ENCODE peak calls at places on chromosomes 6 and 20, in ten cellular contexts. T is uterus; A is activated effector memory CD4-positive, alpha-beta T cell treated with Interleukin-2 at 50 U/mL for 16 hours; P is tibial nerve; E is activated naive CD8-positive, alpha-beta T cell treated with anti-CD3 and anti-CD28 coated beads for 36 hours; O is A172; Y is lung; U is activated CD4-positive, alpha-beta T cell treated with anti-CD3 and anti-CD28 coated beads, Interleukin-2, amount 50 U/mL, for 4 hours; W is H9; D is stimulated activated CD4-positive, alpha-beta T cell treated with anti-CD3 and anti-CD28 coated beads, Interleukin-12 subunit alpha, Interleukin-12 subunit beta, amount 100 ng/mL, for 4 hours. X is an unnamed sample.

GRCh38 chr6:127302728-127303675 is 36.3 kb downstream of the RNF146 start:
- DNase-seq in T (peak), A (no peak), P (peak), E (peak), O (peak), Y (no peak), U (peak), W (no peak), D (peak), X (no peak)

GRCh38 chr20:1418335-1418734 is 25.5 kb upstream of the FKBP1A start:
- DNase-seq in T (no peak), A (no peak), P (no peak), E (no peak), O (peak), Y (no peak), U (no peak), W (no peak), D (no peak), X (no peak)

GRCh38 chr6:135170849-135171248 is 10.3 kb upstream of the MYB start:
- DNase-seq in T (no peak), A (no peak), P (no peak), E (no peak), O (no peak), Y (no peak), U (no peak), W (no peak), D (no peak), X (no peak)

GRCh38 chr6:111173341-111173740 is 86.0 kb downstream of the SLC16A10 start:
- DNase-seq in T (no peak), A (no peak), P (no peak), E (no peak), O (peak), Y (no peak), U (no peak), W (peak), D (no peak), X (no peak)

GRCh38 chr6:3531481-3531880 is 74.6 kb upstream of the SLC22A23 start:
- DNase-seq in T (no peak), A (no peak), P (no peak), E (no peak), O (no peak), Y (no peak), U (no peak), W (no peak), D (no peak), X (no peak)

GRCh38 chr20:43507150-43508080 is at the start of gene L3MBTL1:
- DNase-seq in T (no peak), A (no peak), P (no peak), E (peak), O (no peak), Y (peak), U (no peak), W (peak), D (no peak), X (no peak)

GRCh38 chr6:25278557-25278913 is 639 bp upstream of the CARMIL1 start:
- DNase-seq in T (no peak), A (no peak), P (no peak), E (no peak), O (no peak), Y (no peak), U (no peak), W (no peak), D (no peak), X (no peak)

GRCh38 chr6:158962371-158962770 is 37.6 kb downstream of the RSPH3 start:
- DNase-seq in T (no peak), A (no peak), P (no peak), E (no peak), O (no peak), Y (no peak), U (no peak), W (no peak), D (no peak), X (no peak)

GRCh38 chr6:106398621-106399020 is 38.1 kb downstream of the CRYBG1 start:
- DNase-seq in T (no peak), A (no peak), P (no peak), E (no peak), O (no peak), Y (no peak), U (no peak), W (no peak), D (no peak), X (no peak)

GRCh38 chr20:8428988-8429387 is 296.9 kb downstream of the PLCB1 start:
- DNase-seq in T (no peak), A (no peak), P (no peak), E (no peak), O (no peak), Y (no peak), U (no peak), W (no peak), D (no peak), X (no peak)

GRCh38 chr20:38211200-38212097 is 46.4 kb upstream of the TGM2 start:
- DNase-seq in T (no peak), A (no peak), P (no peak), E (no peak), O (no peak), Y (no peak), U (no peak), W (no peak), D (no peak), X (no peak)

GRCh38 chr20:53157443-53158408 is 185.6 kb downstream of the TSHZ2 start:
- DNase-seq in T (no peak), A (peak), P (no peak), E (peak), O (peak), Y (peak), U (no peak), W (peak), D (peak), X (peak)

GRCh38 chr20:47326718-47327137 is 29.8 kb downstream of the ZMYND8 start:
- DNase-seq in T (no peak), A (no peak), P (no peak), E (no peak), O (peak), Y (no peak), U (no peak), W (no peak), D (no peak), X (no peak)

GRCh38 chr6:169398342-169399105 is 144.9 kb upstream of the THBS2 start:
- DNase-seq in T (no peak), A (no peak), P (peak), E (no peak), O (no peak), Y (peak), U (no peak), W (no peak), D (no peak), X (no peak)

GRCh38 chr6:136607932-136608772 is 57.9 kb upstream of the MAP7 start:
- DNase-seq in T (peak), A (peak), P (peak), E (peak), O (peak), Y (peak), U (peak), W (peak), D (peak), X (peak)

GRCh38 chr20:5482791-5483190 is 166.0 kb upstream of the PROKR2 start:
- DNase-seq in T (no peak), A (no peak), P (no peak), E (no peak), O (no peak), Y (no peak), U (no peak), W (no peak), D (no peak), X (no peak)

GRCh38 chr6:49841424-49841823 is 24.9 kb downstream of the CRISP1 start:
- DNase-seq in T (no peak), A (no peak), P (no peak), E (no peak), O (no peak), Y (no peak), U (no peak), W (no peak), D (no peak), X (no peak)

GRCh38 chr6:165963750-165964149 is 203.9 kb downstream of the TBXT start:
- DNase-seq in T (no peak), A (no peak), P (no peak), E (no peak), O (no peak), Y (no peak), U (no peak), W (no peak), D (no peak), X (no peak)

GRCh38 chr20:54122189-54122588 is 51.6 kb downstream of the CYP24A1 start:
- DNase-seq in T (peak), A (no peak), P (no peak), E (no peak), O (peak), Y (no peak), U (no peak), W (no peak), D (no peak), X (no peak)

GRCh38 chr6:90144396-90144795 is 152.2 kb downstream of the BACH2 start:
- DNase-seq in T (no peak), A (no peak), P (no peak), E (peak), O (no peak), Y (no peak), U (no peak), W (no peak), D (peak), X (no peak)

GRCh38 chr6:134317471-134318131 is at the start of gene SGK1:
- DNase-seq in T (no peak), A (peak), P (peak), E (peak), O (peak), Y (no peak), U (peak), W (peak), D (peak), X (peak)

GRCh38 chr6:25963426-25964123 is 973 bp downstream of the TRIM38 start:
- DNase-seq in T (no peak), A (no peak), P (no peak), E (no peak), O (peak), Y (no peak), U (no peak), W (peak), D (no peak), X (no peak)

GRCh38 chr6:11702039-11702795 is 76.4 kb downstream of the ADTRP start:
- DNase-seq in T (no peak), A (no peak), P (no peak), E (no peak), O (peak), Y (no peak), U (no peak), W (no peak), D (no peak), X (no peak)

GRCh38 chr6:56770011-56770520 is 127.4 kb upstream of the DST start:
- DNase-seq in T (no peak), A (no peak), P (no peak), E (no peak), O (no peak), Y (no peak), U (no peak), W (no peak), D (no peak), X (no peak)

GRCh38 chr6:36826520-36827227 is 12.6 kb downstream of the CPNE5 start:
- DNase-seq in T (no peak), A (no peak), P (no peak), E (no peak), O (no peak), Y (no peak), U (no peak), W (no peak), D (no peak), X (no peak)

GRCh38 chr6:158488065-158488464 is 71.8 kb upstream of the TMEM181 start:
- DNase-seq in T (no peak), A (no peak), P (no peak), E (no peak), O (peak), Y (no peak), U (no peak), W (no peak), D (no peak), X (no peak)

X was measured in activated T-helper 1 cell treated with Interleukin-2 at 50 U/mL for 16 hours.